ENCODE peak calls at places on chromosome 15, in five cellular contexts. V is esophagus muscularis mucosa, K is heart right ventricle, G is heart left ventricle, J is GM12878. T is an unnamed sample. For H3K4me1, the result is how much of the 10 kb centered on the place peaks cover.

GRCh38 chr15:70140543-70141375 is 43.0 kb upstream of the TLE3 start:
- DNase-seq in V (no peak), J (no peak), G (no peak), K (no peak), T (no peak)

GRCh38 chr15:31353931-31354330 is 27.3 kb downstream of the KLF13 start:
- DNase-seq in V (no peak), K (peak), J (no peak), G (peak), T (no peak)

GRCh38 chr15:75620043-75620775 is 5.3 kb downstream of the SNUPN start:
- DNase-seq in V (no peak), J (no peak), K (no peak), G (peak), T (no peak)

GRCh38 chr15:71532994-71533393 is 277.4 kb upstream of the NR2E3 start:
- DNase-seq in G (no peak), K (no peak), V (peak), J (no peak), T (no peak)

GRCh38 chr15:100650685-100651084 is 48.3 kb downstream of the ASB7 start:
- DNase-seq in K (no peak), V (no peak), G (no peak), J (no peak), T (no peak)

GRCh38 chr15:97061392-97061791 is 730.9 kb downstream of the NR2F2 start:
- DNase-seq in J (no peak), K (no peak), V (no peak), G (no peak), T (no peak)

GRCh38 chr15:95760508-95760907 is 570.0 kb upstream of the NR2F2 start:
- DNase-seq in V (no peak), G (no peak), K (peak), J (no peak), T (no peak)

GRCh38 chr15:37907136-37907535 is 27.3 kb upstream of the TMCO5A start:
- DNase-seq in G (no peak), V (no peak), K (no peak), J (no peak), T (no peak)

GRCh38 chr15:71011503-71012155 is 103.6 kb upstream of the THSD4 start:
- DNase-seq in J (no peak), G (no peak), K (no peak), V (no peak), T (no peak)

GRCh38 chr15:65414841-65415621 is 7.7 kb downstream of the IGDCC4 start:
- DNase-seq in V (no peak), G (no peak), J (no peak), K (peak), T (no peak)

GRCh38 chr15:41022487-41023090 is 69.3 kb downstream of the CHAC1 start:
- DNase-seq in G (peak), V (no peak), J (peak), K (no peak), T (peak)

GRCh38 chr15:62844564-62845235 is 197.8 kb upstream of the TPM1 start:
- DNase-seq in G (no peak), V (no peak), K (no peak), J (no peak), T (no peak)

GRCh38 chr15:56759450-56759845 is 26.1 kb upstream of the ZNF280D start:
- DNase-seq in G (peak), K (peak), J (no peak), V (no peak), T (peak)

GRCh38 chr15:34841220-34841841 is 46.0 kb upstream of the ACTC1 start:
- DNase-seq in V (no peak), G (no peak), J (no peak), K (no peak), T (peak)

GRCh38 chr15:25134546-25134945 is 179.8 kb downstream of the SNRPN start:
- DNase-seq in K (no peak), G (no peak), V (no peak), J (no peak), T (no peak)

GRCh38 chr15:48470096-48470495 is 138.9 kb downstream of the DUT start:
- DNase-seq in G (no peak), K (no peak), V (no peak), J (no peak), T (no peak)
- H3K4me1 ChIP-seq in G (under half), K (under half), V (under half), J (under half), T (under half)

GRCh38 chr15:50906954-50907865 is 1.3 kb upstream of the AP4E1 start:
- DNase-seq in J (peak), K (no peak), V (no peak), G (no peak), T (no peak)
- H3K4me3 ChIP-seq in J (peak), K (peak), V (peak), G (peak), T (peak)

GRCh38 chr15:92651877-92652575 is 3.5 kb downstream of the FAM174B start:
- DNase-seq in J (no peak), V (no peak), K (no peak), G (no peak), T (no peak)
- H3K4me1 ChIP-seq in J (under half), V (under half), K (half or more), G (under half), T (under half)

DNA sequence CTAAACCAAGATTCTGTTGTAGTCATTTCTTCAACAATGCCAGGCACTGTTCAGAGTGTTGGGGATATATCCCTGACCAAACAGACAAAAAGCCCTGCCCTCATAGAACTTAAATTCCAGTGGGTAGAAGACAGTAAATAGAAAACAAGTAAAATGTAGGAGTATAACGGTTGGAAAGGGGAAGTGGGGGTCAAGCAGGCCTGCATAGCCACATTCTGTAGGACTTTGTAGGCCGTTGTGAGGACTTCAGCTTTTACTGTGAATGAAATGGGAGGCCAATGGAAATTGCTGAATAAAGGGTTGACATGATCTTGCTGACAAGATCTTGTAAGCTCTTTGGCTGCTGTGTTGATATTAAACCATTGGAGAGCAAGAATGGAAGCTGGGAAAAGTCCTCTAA is 1.8 kb downstream of the MRPS11 start:
- DNase-seq in J (no peak), V (no peak), G (no peak), K (no peak), T (no peak)
- H3K4me3 ChIP-seq in J (peak), V (no peak), G (no peak), K (no peak), T (no peak)

GRCh38 chr15:64095795-64096485 is at the start of gene SNX1:
- DNase-seq in V (peak), J (peak), G (peak), K (peak), T (peak)

GRCh38 chr15:64092864-64093626 is 593 bp downstream of the CIAO2A start:
- DNase-seq in K (peak), J (no peak), V (no peak), G (peak), T (no peak)

GRCh38 chr15:64096486-64097431 is 977 bp downstream of the SNX1 start:
- DNase-seq in K (no peak), V (no peak), G (no peak), J (no peak), T (no peak)

GRCh38 chr15:64093627-64094417 is at the start of gene CIAO2A:
- DNase-seq in G (peak), J (peak), K (peak), V (peak), T (peak)

DNA sequence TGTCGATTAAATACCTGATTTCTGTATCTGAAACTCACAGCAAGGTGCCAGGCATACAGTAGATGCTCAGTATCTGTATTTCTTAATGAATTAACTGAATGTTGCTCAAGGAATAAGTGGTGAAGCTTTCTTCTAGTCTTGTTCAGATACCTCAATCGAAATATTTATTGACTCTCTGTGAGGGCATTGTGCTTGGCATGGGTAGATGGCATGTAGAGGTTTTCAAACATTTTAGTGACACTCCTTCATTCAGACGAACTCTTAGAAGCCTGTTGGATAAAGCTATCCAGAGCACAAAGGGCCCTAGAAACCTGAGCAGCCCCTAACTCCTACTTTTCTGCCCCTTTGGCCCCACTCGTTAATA is 369 bp upstream of the SNX1 start:
- DNase-seq in K (no peak), G (no peak), V (no peak), J (no peak), T (no peak)
- H3K4me1 ChIP-seq in K (half or more), G (under half), V (half or more), J (under half), T (under half)

GRCh38 chr15:99408236-99409096 is 157.2 kb downstream of the LRRC28 start:
- DNase-seq in G (peak), V (peak), K (no peak), J (no peak), T (no peak)
- H3K4me3 ChIP-seq in G (no peak), V (no peak), K (no peak), J (no peak), T (no peak)

GRCh38 chr15:90839187-90840071 is 29.0 kb upstream of the FURIN start:
- DNase-seq in J (no peak), K (no peak), G (no peak), V (no peak), T (no peak)

GRCh38 chr15:90838066-90838465 is 30.3 kb upstream of the FURIN start:
- DNase-seq in G (no peak), V (no peak), J (no peak), K (no peak), T (no peak)

GRCh38 chr15:90838544-90838943 is 29.8 kb upstream of the FURIN start:
- DNase-seq in K (no peak), J (no peak), G (no peak), V (no peak), T (no peak)

GRCh38 chr15:90840954-90841353 is 27.4 kb upstream of the FURIN start:
- DNase-seq in G (no peak), K (no peak), J (no peak), V (no peak), T (no peak)

DNA sequence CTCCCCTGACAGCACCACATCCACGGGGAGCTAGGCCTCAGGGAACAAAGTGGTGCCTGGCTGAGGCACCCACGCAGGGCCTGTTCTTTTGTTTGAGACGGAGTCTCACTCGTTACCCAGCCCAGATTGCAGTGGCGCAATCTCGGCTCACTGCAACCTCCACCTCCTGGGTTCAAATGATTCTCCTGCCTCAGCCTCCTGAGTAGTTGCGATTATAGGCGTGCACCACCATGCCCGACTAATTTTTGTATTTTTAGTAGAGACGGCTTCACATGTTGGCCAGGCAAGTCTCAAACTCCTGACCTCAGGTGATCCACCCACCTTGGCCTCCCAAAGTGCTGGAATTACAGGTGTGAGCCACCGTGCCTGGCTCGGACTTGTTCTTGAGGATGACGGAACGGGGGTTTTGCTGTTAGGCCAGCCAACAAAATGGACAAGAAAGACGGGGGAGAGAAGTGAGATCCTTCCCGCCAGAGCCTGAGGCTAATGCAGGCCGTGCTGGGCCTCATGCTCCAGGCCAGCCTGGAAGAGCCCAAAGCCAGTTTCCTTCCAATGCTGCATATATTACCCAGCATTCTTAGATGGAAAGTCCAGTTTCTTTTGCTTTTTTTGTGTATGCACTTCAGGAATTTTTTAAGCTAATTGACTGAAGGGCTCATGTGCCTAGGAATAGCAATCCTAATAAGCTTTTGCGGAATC is 28.1 kb upstream of the FURIN start:
- DNase-seq in J (no peak), G (no peak), K (no peak), V (no peak), T (no peak)
- H3K4me1 ChIP-seq in J (under half), G (under half), K (under half), V (under half), T (under half)

GRCh38 chr15:55588818-55589122 is 625 bp upstream of the PYGO1 start:
- DNase-seq in K (no peak), G (no peak), V (no peak), J (no peak), T (no peak)

GRCh38 chr15:55588070-55588817 is at the start of gene PYGO1:
- DNase-seq in J (no peak), V (no peak), G (peak), K (peak), T (peak)

GRCh38 chr15:55589297-55589696 is 1.2 kb upstream of the PYGO1 start:
- DNase-seq in V (no peak), G (no peak), K (no peak), J (no peak), T (no peak)

GRCh38 chr15:55587321-55588069 is 650 bp downstream of the PYGO1 start:
- DNase-seq in V (no peak), K (no peak), G (no peak), J (no peak), T (no peak)

GRCh38 chr15:55586808-55587207 is 1.3 kb downstream of the PYGO1 start:
- DNase-seq in J (no peak), V (no peak), G (no peak), K (no peak), T (no peak)
- H3K4me3 ChIP-seq in J (no peak), V (peak), G (no peak), K (peak), T (peak)

GRCh38 chr15:66715736-66716667 is 14.0 kb downstream of the SMAD6 start:
- DNase-seq in J (no peak), G (no peak), V (no peak), K (no peak), T (no peak)
- H3K4me1 ChIP-seq in J (under half), G (under half), V (under half), K (half or more), T (under half)

T was measured in ascending aorta.